ENCODE peak calls at places on chromosomes 4 and X, in ten cellular contexts. S is Peyer's patch, L is cardiac fibroblast, J is IMR-90, X is OCI-LY7, Z is GM23338, P is coronary artery, Q is bronchial epithelial cell, D is choroid plexus epithelial cell, H is fibroblast of pulmonary artery. N is an unnamed sample.

GRCh38 chrX:131778269-131779218 is 234.7 kb downstream of the OR13H1 start:
- DNase-seq in L (no peak), J (peak), Z (no peak), H (no peak), D (no peak), P (peak), X (no peak), Q (no peak), S (peak), N (no peak)

GRCh38 chrX:68147848-68148247 is 285.4 kb downstream of the OPHN1 start:
- DNase-seq in Z (no peak), P (no peak), S (no peak), X (no peak), H (no peak), D (no peak), J (no peak), Q (no peak), L (no peak), N (no peak)

GRCh38 chr4:83546796-83547195 is 10.9 kb downstream of the GPAT3 start:
- DNase-seq in X (no peak), S (no peak), H (no peak), D (no peak), Z (no peak), L (peak), P (no peak), J (no peak), Q (no peak), N (no peak)

GRCh38 chrX:119685225-119686066 is 7.5 kb downstream of the SEPTIN6 start:
- DNase-seq in Q (no peak), P (no peak), L (no peak), H (no peak), S (peak), D (no peak), J (no peak), X (peak), Z (no peak), N (no peak)

GRCh38 chr4:68490826-68491457 is 43.7 kb downstream of the TMPRSS11E start:
- DNase-seq in J (no peak), H (peak), D (peak), L (peak), P (no peak), X (no peak), S (no peak), Q (no peak), Z (no peak), N (no peak)

GRCh38 chrX:96464880-96465558 is 219.6 kb upstream of the DIAPH2 start:
- DNase-seq in L (no peak), S (no peak), D (no peak), X (no peak), Q (no peak), Z (no peak), J (no peak), P (no peak), H (no peak), N (no peak)

GRCh38 chr4:120080533-120080932 is 13.9 kb upstream of the MAD2L1 start:
- DNase-seq in J (no peak), H (no peak), X (no peak), Z (no peak), Q (peak), D (no peak), P (no peak), L (no peak), S (no peak), N (no peak)

GRCh38 chr4:76702440-76703122 is 195.4 kb downstream of the SOWAHB start:
- DNase-seq in P (no peak), S (no peak), J (no peak), Q (no peak), Z (no peak), D (no peak), H (no peak), X (no peak), L (no peak), N (no peak)

GRCh38 chr4:102783006-102783405 is 22.2 kb upstream of the MANBA start:
- DNase-seq in Q (peak), H (no peak), Z (no peak), X (no peak), S (no peak), L (no peak), D (no peak), P (no peak), J (peak), N (no peak)

GRCh38 chrX:16785247-16786138 is 773 bp upstream of the TXLNG start:
- DNase-seq in J (no peak), H (no peak), Z (peak), P (peak), D (no peak), X (peak), L (no peak), S (peak), Q (no peak), N (no peak)

GRCh38 chrX:24149346-24150050 is at the start of gene ZFX:
- DNase-seq in H (peak), P (peak), S (peak), X (peak), D (peak), J (peak), Q (no peak), L (peak), Z (no peak), N (no peak)

GRCh38 chr4:14855719-14856075 is 146.6 kb upstream of the CPEB2 start:
- DNase-seq in Z (no peak), J (no peak), L (no peak), Q (no peak), P (no peak), D (no peak), H (no peak), S (no peak), X (no peak), N (no peak)

GRCh38 chr4:90328558-90328957 is 201.4 kb downstream of the CCSER1 start:
- DNase-seq in L (peak), H (peak), D (peak), P (no peak), S (no peak), J (peak), Z (peak), Q (peak), X (no peak), N (no peak)

GRCh38 chrX:70352473-70352872 is 62.6 kb downstream of the KIF4A start:
- DNase-seq in Z (no peak), X (no peak), L (no peak), H (no peak), Q (no peak), J (no peak), P (no peak), D (no peak), S (no peak), N (no peak)

GRCh38 chrX:39199429-39199828 is 398.2 kb downstream of the MID1IP1 start:
- DNase-seq in Q (no peak), Z (no peak), L (no peak), S (no peak), D (no peak), J (no peak), X (no peak), H (no peak), P (no peak), N (no peak)

GRCh38 chrX:16138108-16138427 is 14.7 kb downstream of the GRPR start:
- DNase-seq in X (peak), J (no peak), L (peak), H (peak), P (no peak), S (no peak), Q (no peak), D (peak), Z (peak), N (no peak)

GRCh38 chrX:154321152-154321551 is 25.6 kb downstream of the TKTL1 start:
- DNase-seq in D (no peak), H (no peak), S (no peak), P (no peak), J (no peak), L (no peak), Z (no peak), X (peak), Q (no peak), N (no peak)

GRCh38 chrX:23434356-23434884 is 99.8 kb downstream of the PTCHD1 start:
- DNase-seq in D (peak), L (peak), Q (peak), Z (no peak), P (peak), H (peak), X (no peak), J (peak), S (peak), N (no peak)

GRCh38 chrX:154693394-154693793 is 40.0 kb upstream of the CTAG2 start:
- DNase-seq in S (no peak), X (no peak), H (no peak), Z (no peak), J (no peak), P (no peak), Q (no peak), L (no peak), D (no peak), N (no peak)

GRCh38 chr4:109574931-109575804 is 15.1 kb downstream of the MCUB start:
- DNase-seq in Q (no peak), Z (no peak), P (no peak), J (no peak), D (no peak), H (no peak), L (no peak), X (no peak), S (no peak), N (no peak)

GRCh38 chrX:123155327-123155726 is 28.8 kb upstream of the GRIA3 start:
- DNase-seq in D (no peak), S (no peak), P (no peak), J (no peak), Q (peak), X (no peak), L (no peak), Z (no peak), H (no peak), N (no peak)
- TF ChIP-seq CTCF in D (no peak), S (no peak), P (no peak), J (no peak), Q (no peak), X (no peak), L (no peak), Z (no peak), H (no peak), N (no peak)

DNA sequence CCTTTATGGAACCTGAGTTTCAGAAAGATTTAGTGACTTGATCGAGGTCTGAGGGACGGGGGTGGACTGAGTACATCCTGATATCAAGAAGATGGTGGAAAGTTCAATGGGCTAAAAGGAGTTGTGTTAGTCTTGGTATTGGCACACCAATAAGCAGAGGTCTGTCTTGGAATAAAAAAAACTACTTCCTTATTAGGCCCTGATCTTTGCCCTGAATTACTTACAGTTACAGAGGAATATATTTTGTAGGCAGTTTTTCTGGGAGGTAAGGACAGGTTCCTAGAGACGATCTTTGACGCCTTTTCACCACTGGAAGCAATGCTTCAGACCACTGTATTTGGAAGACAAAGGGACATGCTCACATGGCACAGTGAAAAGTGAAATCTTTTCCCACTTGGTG is 673 bp upstream of the XK start:
- DNase-seq in S (no peak), D (no peak), X (no peak), Z (no peak), L (no peak), H (no peak), J (no peak), Q (no peak), P (no peak), N (no peak)
- H3K4me3 ChIP-seq in S (no peak), D (no peak), X (no peak), Z (peak), L (no peak), H (no peak), J (no peak), Q (no peak), P (no peak), N (no peak)

GRCh38 chrX:45824471-45824870 is 623.8 kb upstream of the DIPK2B start:
- DNase-seq in L (peak), H (peak), D (peak), X (no peak), S (no peak), J (peak), Q (peak), Z (peak), P (peak), N (no peak)
- TF ChIP-seq CTCF in L (peak), H (peak), D (peak), X (no peak), S (no peak), J (peak), Q (peak), Z (peak), P (no peak), N (peak)

GRCh38 chr4:39407584-39407885 is 805 bp downstream of the KLB start:
- DNase-seq in X (no peak), S (no peak), Z (no peak), L (no peak), Q (no peak), P (no peak), D (no peak), H (no peak), J (no peak), N (no peak)

GRCh38 chr4:39410415-39410814 is 3.7 kb downstream of the KLB start:
- DNase-seq in Q (no peak), X (peak), J (no peak), Z (no peak), D (peak), L (peak), H (peak), S (no peak), P (no peak), N (no peak)

GRCh38 chr4:39406763-39407583 is at the start of gene KLB:
- DNase-seq in P (no peak), D (no peak), L (peak), H (peak), S (no peak), Q (no peak), X (no peak), J (no peak), Z (no peak), N (no peak)
- H3K4me3 ChIP-seq in P (peak), D (no peak), L (no peak), H (no peak), S (no peak), Q (no peak), X (no peak), J (no peak), Z (no peak), N (no peak)

N was measured in LNCaP clone FGC.